ENCODE peak calls at places on chromosomes 6 and 20, in nine cellular contexts. One of them, this sample, is unnamed.

GRCh38 chr6:92586236-92586977 is 833.0 kb downstream of the EPHA7 start:
- DNase-seq in sigmoid colon: no peak
- DNase-seq in HCT116: no peak
- DNase-seq in breast epithelium: no peak
- DNase-seq in erythroblast: no peak
- DNase-seq in spleen: no peak
- DNase-seq in A549: no peak
- DNase-seq in uterus: no peak
- DNase-seq in heart left ventricle: no peak
- DNase-seq in this sample: no peak

GRCh38 chr6:170111816-170112582 is 178.9 kb downstream of the DLL1 start:
- DNase-seq in sigmoid colon: peak
- DNase-seq in HCT116: no peak
- DNase-seq in breast epithelium: no peak
- DNase-seq in erythroblast: no peak
- DNase-seq in spleen: peak
- DNase-seq in A549: no peak
- DNase-seq in uterus: no peak
- DNase-seq in heart left ventricle: peak
- DNase-seq in this sample: no peak

GRCh38 chr6:16244446-16244845 is 6.1 kb downstream of the GMPR start:
- DNase-seq in sigmoid colon: no peak
- DNase-seq in HCT116: no peak
- DNase-seq in breast epithelium: no peak
- DNase-seq in erythroblast: no peak
- DNase-seq in spleen: no peak
- DNase-seq in A549: no peak
- DNase-seq in uterus: no peak
- DNase-seq in heart left ventricle: peak
- DNase-seq in this sample: no peak

GRCh38 chr20:21353236-21353635 is 44.1 kb downstream of the NKX2-4 start:
- DNase-seq in sigmoid colon: no peak
- DNase-seq in HCT116: no peak
- DNase-seq in breast epithelium: no peak
- DNase-seq in erythroblast: no peak
- DNase-seq in spleen: no peak
- DNase-seq in A549: no peak
- DNase-seq in uterus: no peak
- DNase-seq in heart left ventricle: no peak
- DNase-seq in this sample: no peak

GRCh38 chr6:136113736-136114173 is 136.4 kb downstream of the MTFR2 start:
- DNase-seq in sigmoid colon: peak
- DNase-seq in HCT116: no peak
- DNase-seq in breast epithelium: no peak
- DNase-seq in erythroblast: peak
- DNase-seq in spleen: no peak
- DNase-seq in A549: no peak
- DNase-seq in uterus: peak
- DNase-seq in heart left ventricle: peak
- DNase-seq in this sample: peak

GRCh38 chr6:141484726-141485125 is 648.0 kb upstream of the GJE1 start:
- DNase-seq in sigmoid colon: no peak
- DNase-seq in HCT116: no peak
- DNase-seq in breast epithelium: no peak
- DNase-seq in erythroblast: no peak
- DNase-seq in spleen: no peak
- DNase-seq in A549: no peak
- DNase-seq in uterus: no peak
- DNase-seq in heart left ventricle: no peak
- DNase-seq in this sample: no peak

GRCh38 chr6:24720604-24721460 is 1.9 kb upstream of the C6orf62 start:
- DNase-seq in sigmoid colon: peak
- DNase-seq in HCT116: peak
- DNase-seq in breast epithelium: peak
- DNase-seq in erythroblast: peak
- DNase-seq in spleen: peak
- DNase-seq in A549: peak
- DNase-seq in uterus: peak
- DNase-seq in heart left ventricle: peak
- DNase-seq in this sample: peak

GRCh38 chr20:63772781-63773520 is 33.4 kb downstream of the SLC2A4RG start:
- DNase-seq in sigmoid colon: no peak
- DNase-seq in HCT116: no peak
- DNase-seq in breast epithelium: no peak
- DNase-seq in erythroblast: no peak
- DNase-seq in spleen: peak
- DNase-seq in A549: no peak
- DNase-seq in uterus: no peak
- DNase-seq in heart left ventricle: no peak
- DNase-seq in this sample: no peak

GRCh38 chr20:63265891-63266515 is 6.6 kb upstream of the ARFGAP1 start:
- DNase-seq in sigmoid colon: no peak
- DNase-seq in HCT116: no peak
- DNase-seq in breast epithelium: no peak
- DNase-seq in erythroblast: no peak
- DNase-seq in spleen: no peak
- DNase-seq in A549: no peak
- DNase-seq in uterus: no peak
- DNase-seq in heart left ventricle: no peak
- DNase-seq in this sample: no peak

GRCh38 chr20:51095755-51096509 is 73.0 kb upstream of the KCNG1 start:
- DNase-seq in sigmoid colon: no peak
- DNase-seq in HCT116: no peak
- DNase-seq in breast epithelium: no peak
- DNase-seq in erythroblast: no peak
- DNase-seq in spleen: peak
- DNase-seq in A549: no peak
- DNase-seq in uterus: no peak
- DNase-seq in heart left ventricle: no peak
- DNase-seq in this sample: no peak

GRCh38 chr20:43544501-43544900 is 14.3 kb upstream of the SGK2 start:
- DNase-seq in sigmoid colon: no peak
- DNase-seq in HCT116: no peak
- DNase-seq in breast epithelium: no peak
- DNase-seq in erythroblast: no peak
- DNase-seq in spleen: peak
- DNase-seq in A549: no peak
- DNase-seq in uterus: no peak
- DNase-seq in heart left ventricle: no peak
- DNase-seq in this sample: no peak

GRCh38 chr6:3749991-3750323 is 1.6 kb downstream of the PXDC1 start:
- DNase-seq in sigmoid colon: peak
- DNase-seq in HCT116: no peak
- DNase-seq in breast epithelium: peak
- DNase-seq in erythroblast: no peak
- DNase-seq in spleen: no peak
- DNase-seq in A549: no peak
- DNase-seq in uterus: peak
- DNase-seq in heart left ventricle: peak
- DNase-seq in this sample: peak

GRCh38 chr20:14477125-14477524 is 139.7 kb upstream of the FLRT3 start:
- DNase-seq in sigmoid colon: no peak
- DNase-seq in HCT116: no peak
- DNase-seq in breast epithelium: no peak
- DNase-seq in erythroblast: no peak
- DNase-seq in spleen: no peak
- DNase-seq in A549: no peak
- DNase-seq in uterus: no peak
- DNase-seq in heart left ventricle: no peak
- DNase-seq in this sample: no peak

GRCh38 chr6:104326173-104327001 is 533.3 kb downstream of the HACE1 start:
- DNase-seq in sigmoid colon: no peak
- DNase-seq in HCT116: no peak
- DNase-seq in breast epithelium: no peak
- DNase-seq in erythroblast: no peak
- DNase-seq in spleen: no peak
- DNase-seq in A549: no peak
- DNase-seq in uterus: no peak
- DNase-seq in heart left ventricle: no peak
- DNase-seq in this sample: no peak

GRCh38 chr6:136060052-136060451 is 190.1 kb downstream of the MTFR2 start:
- DNase-seq in sigmoid colon: no peak
- DNase-seq in HCT116: no peak
- DNase-seq in breast epithelium: no peak
- DNase-seq in erythroblast: no peak
- DNase-seq in spleen: no peak
- DNase-seq in A549: no peak
- DNase-seq in uterus: no peak
- DNase-seq in heart left ventricle: no peak
- DNase-seq in this sample: no peak

GRCh38 chr6:12585497-12585958 is 131.0 kb upstream of the PHACTR1 start:
- DNase-seq in sigmoid colon: no peak
- DNase-seq in HCT116: no peak
- DNase-seq in breast epithelium: peak
- DNase-seq in erythroblast: no peak
- DNase-seq in spleen: no peak
- DNase-seq in A549: no peak
- DNase-seq in uterus: peak
- DNase-seq in heart left ventricle: peak
- DNase-seq in this sample: no peak

GRCh38 chr6:28597924-28598323 is 72.2 kb downstream of the GPX5 start:
- DNase-seq in sigmoid colon: no peak
- DNase-seq in HCT116: peak
- DNase-seq in breast epithelium: no peak
- DNase-seq in erythroblast: peak
- DNase-seq in spleen: no peak
- DNase-seq in A549: peak
- DNase-seq in uterus: no peak
- DNase-seq in heart left ventricle: no peak
- DNase-seq in this sample: no peak

GRCh38 chr6:35919827-35920751 is 809 bp downstream of the SRPK1 start:
- DNase-seq in sigmoid colon: peak
- DNase-seq in HCT116: no peak
- DNase-seq in breast epithelium: no peak
- DNase-seq in erythroblast: peak
- DNase-seq in spleen: peak
- DNase-seq in A549: no peak
- DNase-seq in uterus: no peak
- DNase-seq in heart left ventricle: peak
- DNase-seq in this sample: peak

GRCh38 chr6:1402369-1402768 is 13.0 kb downstream of the FOXF2 start:
- DNase-seq in sigmoid colon: peak
- DNase-seq in HCT116: no peak
- DNase-seq in breast epithelium: no peak
- DNase-seq in erythroblast: no peak
- DNase-seq in spleen: no peak
- DNase-seq in A549: no peak
- DNase-seq in uterus: no peak
- DNase-seq in heart left ventricle: no peak
- DNase-seq in this sample: no peak

GRCh38 chr20:25745738-25746137 is 49.1 kb upstream of the ZNF337 start:
- DNase-seq in sigmoid colon: no peak
- DNase-seq in HCT116: no peak
- DNase-seq in breast epithelium: no peak
- DNase-seq in erythroblast: no peak
- DNase-seq in spleen: no peak
- DNase-seq in A549: no peak
- DNase-seq in uterus: no peak
- DNase-seq in heart left ventricle: no peak
- DNase-seq in this sample: no peak

GRCh38 chr6:43769526-43770416 is at the start of gene VEGFA:
- DNase-seq in sigmoid colon: peak
- DNase-seq in HCT116: peak
- DNase-seq in breast epithelium: peak
- DNase-seq in erythroblast: peak
- DNase-seq in spleen: peak
- DNase-seq in A549: peak
- DNase-seq in uterus: peak
- DNase-seq in heart left ventricle: peak
- DNase-seq in this sample: peak
- TF ChIP-seq POLR2A in sigmoid colon: peak
- TF ChIP-seq POLR2A in HCT116: peak
- TF ChIP-seq POLR2A in breast epithelium: no peak
- TF ChIP-seq POLR2A in erythroblast: peak
- TF ChIP-seq POLR2A in spleen: no peak
- TF ChIP-seq POLR2A in A549: peak
- TF ChIP-seq POLR2A in uterus: peak
- TF ChIP-seq POLR2A in heart left ventricle: peak
- TF ChIP-seq POLR2A in this sample: peak

DNA sequence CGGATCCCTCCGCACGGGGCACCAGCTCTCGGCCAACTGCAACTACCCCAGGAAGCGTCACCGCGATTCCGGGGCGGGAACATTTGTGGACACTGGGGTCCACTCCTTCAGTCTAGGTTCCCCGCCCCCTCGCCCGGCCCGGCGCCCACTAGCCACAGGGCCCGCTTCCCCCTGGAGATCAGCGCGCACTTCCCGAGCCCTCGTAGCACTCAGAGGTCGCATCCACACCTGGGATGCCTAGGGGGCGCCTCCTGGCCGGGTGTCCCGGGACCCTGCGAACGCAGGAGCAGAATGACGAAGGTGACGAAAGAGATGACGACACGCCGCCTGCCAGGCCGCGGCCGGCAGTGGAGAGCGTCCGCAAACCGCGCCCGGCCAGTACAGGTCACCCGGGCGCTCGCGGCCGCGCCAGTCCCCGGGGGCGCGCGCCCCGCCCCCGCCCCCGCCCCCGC is 309 bp upstream of the AIG1 start:
- DNase-seq in sigmoid colon: peak
- DNase-seq in HCT116: peak
- DNase-seq in breast epithelium: peak
- DNase-seq in erythroblast: peak
- DNase-seq in spleen: peak
- DNase-seq in A549: peak
- DNase-seq in uterus: peak
- DNase-seq in heart left ventricle: peak
- DNase-seq in this sample: peak
- TF ChIP-seq POLR2A in sigmoid colon: no peak
- TF ChIP-seq POLR2A in HCT116: no peak
- TF ChIP-seq POLR2A in breast epithelium: no peak
- TF ChIP-seq POLR2A in erythroblast: peak
- TF ChIP-seq POLR2A in spleen: peak
- TF ChIP-seq POLR2A in A549: no peak
- TF ChIP-seq POLR2A in uterus: no peak
- TF ChIP-seq POLR2A in heart left ventricle: no peak
- TF ChIP-seq POLR2A in this sample: no peak

DNA sequence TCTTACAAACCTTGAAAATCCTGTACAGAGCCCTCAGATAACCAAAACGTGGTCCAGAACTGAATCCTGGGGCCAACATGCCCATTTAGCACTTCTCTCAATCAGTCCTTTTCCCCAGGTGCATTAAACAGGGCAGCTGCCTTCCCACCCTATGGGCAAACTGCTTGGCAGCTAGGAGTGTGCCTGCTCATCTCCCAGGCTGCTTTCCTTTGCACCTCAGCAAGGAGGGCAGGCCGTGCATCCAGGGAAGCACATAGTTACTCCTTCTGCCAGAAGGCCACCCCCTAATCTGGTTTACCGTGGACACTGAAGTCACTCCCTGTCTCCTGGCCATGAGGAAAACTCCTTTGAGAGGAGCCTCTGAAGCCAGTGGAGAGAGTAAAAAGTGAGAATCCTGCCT is 10.0 kb downstream of the PKIG start:
- DNase-seq in sigmoid colon: no peak
- DNase-seq in HCT116: no peak
- DNase-seq in breast epithelium: no peak
- DNase-seq in erythroblast: no peak
- DNase-seq in spleen: no peak
- DNase-seq in A549: no peak
- DNase-seq in uterus: no peak
- DNase-seq in heart left ventricle: no peak
- DNase-seq in this sample: no peak
- TF ChIP-seq POLR2A in sigmoid colon: no peak
- TF ChIP-seq POLR2A in HCT116: no peak
- TF ChIP-seq POLR2A in breast epithelium: no peak
- TF ChIP-seq POLR2A in erythroblast: no peak
- TF ChIP-seq POLR2A in spleen: no peak
- TF ChIP-seq POLR2A in A549: no peak
- TF ChIP-seq POLR2A in uterus: no peak
- TF ChIP-seq POLR2A in heart left ventricle: no peak
- TF ChIP-seq POLR2A in this sample: no peak

GRCh38 chr6:42879372-42880239 is at the start of gene RPL7L1:
- DNase-seq in sigmoid colon: peak
- DNase-seq in HCT116: peak
- DNase-seq in breast epithelium: peak
- DNase-seq in erythroblast: peak
- DNase-seq in spleen: peak
- DNase-seq in A549: peak
- DNase-seq in uterus: peak
- DNase-seq in heart left ventricle: peak
- DNase-seq in this sample: peak
- TF ChIP-seq POLR2A in sigmoid colon: peak
- TF ChIP-seq POLR2A in HCT116: peak
- TF ChIP-seq POLR2A in breast epithelium: peak
- TF ChIP-seq POLR2A in erythroblast: peak
- TF ChIP-seq POLR2A in spleen: no peak
- TF ChIP-seq POLR2A in A549: peak
- TF ChIP-seq POLR2A in uterus: peak
- TF ChIP-seq POLR2A in heart left ventricle: peak
- TF ChIP-seq POLR2A in this sample: peak

This sample was measured in H54.